ENCODE peak calls at places on chromosome 5, in eight cellular contexts. L is cerebellar cortex; I is HS-5; A is MM.1S; T is left colon; V is activated CD8-positive, alpha-beta T cell treated with anti-CD3 and anti-CD28 coated beads for 36 hours; S is ELR; D is A549. N is an unnamed sample.

GRCh38 chr5:169374111-169374510 is 73.2 kb upstream of the SLIT3 start:
- DNase-seq in T (no peak), D (no peak), A (no peak), L (no peak), I (no peak), V (no peak), S (no peak), N (no peak)

GRCh38 chr5:173885481-173886010 is 2.6 kb upstream of the CPEB4 start:
- DNase-seq in T (peak; percentile 83), S (no peak), L (no peak), I (no peak), V (no peak), D (no peak), A (no peak), N (no peak)

GRCh38 chr5:115816226-115817042 is at the start of gene CDO1:
- DNase-seq in I (no peak), D (no peak), L (peak; percentile 87), V (peak; percentile 57), A (no peak), S (peak; percentile 68), T (peak; percentile 25), N (peak; percentile 38)

GRCh38 chr5:31900296-31900865 is 261.4 kb downstream of the PDZD2 start:
- DNase-seq in D (no peak), T (no peak), V (no peak), A (no peak), L (no peak), S (no peak), I (no peak), N (no peak)

GRCh38 chr5:116722666-116723065 is 148.0 kb upstream of the SEMA6A start:
- DNase-seq in I (no peak), L (no peak), A (no peak), D (no peak), S (no peak), T (no peak), V (no peak), N (no peak)

GRCh38 chr5:149605998-149606721 is 24.9 kb downstream of the ARHGEF37 start:
- DNase-seq in V (no peak), D (peak; percentile 95), L (no peak), T (peak; percentile 85), I (peak; percentile 82), A (peak; percentile 81), S (peak; percentile 99), N (peak; percentile 61)

GRCh38 chr5:36894950-36895349 is 18.4 kb downstream of the NIPBL start:
- DNase-seq in D (no peak), T (no peak), I (no peak), S (no peak), V (peak; percentile 44), A (no peak), L (no peak), N (no peak)

GRCh38 chr5:128002420-128002819 is 81.1 kb upstream of the SLC12A2 start:
- DNase-seq in V (no peak), I (no peak), T (no peak), A (no peak), L (no peak), S (no peak), D (no peak), N (no peak)

GRCh38 chr5:143921525-143922311 is 109.8 kb downstream of the HMHB1 start:
- DNase-seq in T (no peak), L (no peak), D (peak; percentile 44), A (no peak), I (peak; percentile 97), S (peak; percentile 97), V (no peak), N (no peak)

GRCh38 chr5:30387974-30388632 is 805.4 kb upstream of the CDH6 start:
- DNase-seq in D (no peak), V (no peak), S (no peak), I (no peak), L (no peak), A (no peak), T (no peak), N (no peak)

GRCh38 chr5:77095189-77095588 is 8.1 kb upstream of the ZBED3 start:
- DNase-seq in T (no peak), A (no peak), S (no peak), L (no peak), V (no peak), I (no peak), D (no peak), N (no peak)

GRCh38 chr5:23367863-23368262 is 139.5 kb upstream of the PRDM9 start:
- DNase-seq in I (no peak), T (no peak), V (no peak), A (no peak), S (no peak), D (no peak), L (no peak), N (no peak)

GRCh38 chr5:82150562-82150961 is 127.6 kb downstream of the RPS23 start:
- DNase-seq in S (peak; percentile 3), I (no peak), V (no peak), T (no peak), D (no peak), A (no peak), L (no peak), N (peak; percentile 19)

GRCh38 chr5:125446986-125447385 is 700.5 kb upstream of the ZNF608 start:
- DNase-seq in I (peak; percentile 5), S (no peak), L (no peak), T (no peak), D (no peak), V (no peak), A (no peak), N (no peak)

GRCh38 chr5:142915840-142916424 is 145.8 kb downstream of the ARHGAP26 start:
- DNase-seq in I (no peak), L (peak; percentile 35), V (peak; percentile 41), A (peak; percentile 58), D (peak; percentile 52), S (peak; percentile 64), T (no peak), N (no peak)

GRCh38 chr5:82291429-82291828 is 13.3 kb upstream of the RPS23 start:
- DNase-seq in T (no peak), V (no peak), D (no peak), A (no peak), L (no peak), I (no peak), S (no peak), N (no peak)

GRCh38 chr5:24401767-24402166 is 243.0 kb downstream of the CDH10 start:
- DNase-seq in A (peak; percentile 26), I (peak; percentile 86), D (no peak), S (no peak), T (no peak), L (no peak), V (no peak), N (no peak)

GRCh38 chr5:157836121-157836753 is 22.7 kb downstream of the CLINT1 start:
- DNase-seq in L (no peak), D (no peak), I (no peak), T (no peak), V (no peak), S (no peak), A (no peak), N (no peak)

GRCh38 chr5:1431896-1432295 is 13.3 kb downstream of the SLC6A3 start:
- DNase-seq in L (no peak), S (no peak), V (no peak), I (no peak), T (no peak), A (no peak), D (no peak), N (no peak)

N was measured in gastrocnemius medialis.